ENCODE peak calls at places on chromosomes 3 and 15, in four cellular contexts. Z, G, Y and C are unnamed samples.

GRCh38 chr3:59247402-59247841 is 197.6 kb upstream of the CFAP20DC start:
- DNase-seq in Z (no peak), G (no peak), Y (no peak), C (no peak)

GRCh38 chr3:149536429-149536828 is 61.9 kb downstream of the TM4SF4 start:
- DNase-seq in Z (no peak), G (no peak), Y (peak; percentile 55), C (peak; percentile 65)

GRCh38 chr3:25913179-25913578 is 123.3 kb downstream of the OXSM start:
- DNase-seq in Z (no peak), G (no peak), Y (no peak), C (no peak)

GRCh38 chr3:190382082-190382481 is 5.9 kb upstream of the CLDN16 start:
- DNase-seq in Z (no peak), G (no peak), Y (no peak), C (no peak)

GRCh38 chr15:87032291-87032690 is 952.6 kb downstream of the AGBL1 start:
- DNase-seq in Z (no peak), G (no peak), Y (no peak), C (no peak)

GRCh38 chr3:8457039-8457438 is 44.6 kb upstream of the LMCD1 start:
- DNase-seq in Z (no peak), G (no peak), Y (no peak), C (no peak)

GRCh38 chr15:83848315-83849050 is 194.6 kb downstream of the ADAMTSL3 start:
- DNase-seq in Z (no peak), G (no peak), Y (no peak), C (no peak)

GRCh38 chr3:52512727-52513126 is 17.6 kb downstream of the STAB1 start:
- DNase-seq in Z (no peak), G (no peak), Y (no peak), C (no peak)

GRCh38 chr3:187700249-187700648 is 2.1 kb downstream of the RTP2 start:
- DNase-seq in Z (no peak), G (no peak), Y (no peak), C (no peak)

GRCh38 chr3:110791971-110792370 is 279.6 kb upstream of the NECTIN3 start:
- DNase-seq in Z (no peak), G (no peak), Y (no peak), C (no peak)

DNA sequence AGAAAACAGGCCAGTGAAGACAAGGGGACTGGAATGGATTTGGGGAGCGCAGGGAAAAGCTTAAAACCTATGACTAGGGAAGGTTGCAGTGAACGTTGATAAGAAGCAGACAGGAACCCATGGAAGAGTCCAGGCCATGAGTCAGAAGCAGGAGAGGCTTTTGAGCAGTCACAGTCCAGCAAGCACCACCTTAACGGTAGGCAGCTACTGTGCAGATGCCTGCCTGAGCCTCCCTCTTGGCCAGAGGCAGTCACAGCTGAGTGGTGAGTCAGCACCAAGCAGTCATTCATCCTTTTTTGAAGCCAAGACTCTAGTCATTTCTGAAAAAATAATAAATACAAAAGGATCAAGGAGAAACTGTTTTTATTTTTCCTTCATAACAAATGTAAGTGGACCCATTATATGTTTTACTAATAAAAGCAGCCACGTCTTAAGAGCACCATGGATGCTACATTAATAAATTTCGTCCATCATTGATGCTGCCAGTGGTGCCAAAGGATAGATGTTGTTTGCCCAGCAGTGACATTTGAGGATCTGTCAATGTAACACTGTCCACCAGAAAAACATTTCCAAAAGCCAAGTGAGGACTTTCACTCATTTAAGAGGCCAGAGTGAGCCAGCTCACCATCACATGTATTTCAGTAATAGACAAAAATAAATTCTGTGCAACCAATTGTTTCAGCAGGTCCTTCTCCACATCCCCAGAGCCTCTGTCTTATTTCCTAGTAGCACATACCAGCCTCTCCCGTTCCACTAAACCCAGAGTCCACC is 42.1 kb upstream of the ACTC1 start:
- DNase-seq in Z (no peak), G (no peak), Y (no peak), C (no peak)
- H3K27ac ChIP-seq in Z (no peak overlapping the region), G (no peak overlapping the region), Y (no peak overlapping the region), C (no peak overlapping the region)

DNA sequence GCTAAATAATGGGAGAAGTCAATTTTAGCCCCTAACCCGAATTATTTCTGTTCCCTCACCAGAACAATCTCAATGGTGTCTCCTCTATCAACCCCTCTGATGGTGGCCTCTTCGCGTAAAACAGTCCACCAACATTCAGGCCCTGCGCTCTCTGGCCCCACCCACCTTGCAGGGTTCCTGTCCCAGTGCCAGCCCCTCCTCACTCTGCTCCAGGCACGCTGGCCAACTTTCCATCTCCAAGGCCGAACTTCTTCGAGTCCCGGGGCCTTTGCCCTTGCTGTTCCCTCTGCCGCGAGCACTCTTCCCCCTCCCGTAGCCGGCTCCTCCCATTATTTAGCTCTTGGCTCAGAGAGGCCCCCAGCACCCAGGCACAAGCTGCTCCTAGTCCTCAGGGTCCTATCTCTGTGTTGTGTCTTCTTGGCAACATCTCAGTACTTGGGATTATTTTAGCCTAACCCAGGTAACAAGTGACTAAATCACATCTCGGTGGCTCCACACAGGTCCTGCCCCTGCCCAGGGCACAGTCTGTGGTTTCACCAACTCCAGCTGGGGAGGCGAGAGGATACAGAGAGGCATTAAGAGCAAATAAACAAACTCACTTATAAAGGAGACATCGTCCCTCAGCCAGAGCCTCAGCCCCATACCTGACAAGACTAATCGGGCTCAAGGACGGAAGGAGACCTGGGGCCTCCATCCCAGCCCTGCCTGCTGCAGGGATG is 19.6 kb upstream of the IQSEC1 start:
- DNase-seq in Z (no peak), G (no peak), Y (peak; percentile 93), C (peak; percentile 93)
- H3K27ac ChIP-seq in Z (no peak overlapping the region), G (no peak overlapping the region), Y (peak overlapping the region; percentile 7), C (peak overlapping the region; percentile 35)

GRCh38 chr3:172151610-172152293 is 112.4 kb downstream of the FNDC3B start:
- DNase-seq in Z (no peak), G (no peak), Y (no peak), C (no peak)

GRCh38 chr3:172154768-172155649 is 115.6 kb downstream of the FNDC3B start:
- DNase-seq in Z (no peak), G (no peak), Y (no peak), C (no peak)

GRCh38 chr3:172152294-172152649 is 112.9 kb downstream of the FNDC3B start:
- DNase-seq in Z (no peak), G (no peak), Y (no peak), C (no peak)

GRCh38 chr3:172152869-172153268 is 113.5 kb downstream of the FNDC3B start:
- DNase-seq in Z (no peak), G (no peak), Y (no peak), C (no peak)

GRCh38 chr3:172153335-172153861 is 114.0 kb downstream of the FNDC3B start:
- DNase-seq in Z (peak; percentile 94), G (no peak), Y (peak; percentile 90), C (peak; percentile 96)
- H3K27ac ChIP-seq in Z (peak overlapping the region; percentile 81), G (no peak overlapping the region), Y (peak overlapping the region; percentile 72), C (peak overlapping the region; percentile 87)

GRCh38 chr3:44954289-44954688 is 21.7 kb downstream of the ZDHHC3 start:
- DNase-seq in Z (no peak), G (no peak), Y (no peak), C (no peak)

GRCh38 chr3:44957986-44958385 is 18.0 kb downstream of the ZDHHC3 start:
- DNase-seq in Z (no peak), G (no peak), Y (no peak), C (no peak)

GRCh38 chr3:44952689-44953088 is 23.3 kb downstream of the ZDHHC3 start:
- DNase-seq in Z (no peak), G (no peak), Y (no peak), C (no peak)

GRCh38 chr3:44955917-44956316 is 20.1 kb downstream of the ZDHHC3 start:
- DNase-seq in Z (no peak), G (no peak), Y (no peak), C (no peak)

DNA sequence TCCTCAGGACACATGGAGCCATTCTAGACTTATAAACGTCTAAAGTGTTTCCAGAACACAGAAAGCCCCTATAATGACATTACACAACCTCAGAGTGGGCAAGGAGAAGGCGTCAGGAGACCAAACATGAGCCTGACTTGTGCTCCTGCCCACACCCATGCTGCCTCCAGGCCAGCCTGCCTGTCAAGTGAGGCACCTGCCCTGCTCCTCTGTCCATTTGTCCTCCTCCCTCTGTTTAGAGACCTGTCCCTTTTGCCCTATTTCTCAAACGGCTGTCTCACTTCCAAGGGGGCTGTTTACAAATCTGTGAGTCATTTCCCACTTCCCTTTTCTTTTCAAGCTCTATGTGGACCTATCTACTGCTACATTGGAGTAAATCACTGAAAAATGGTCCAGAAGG is 21.0 kb downstream of the ZDHHC3 start:
- DNase-seq in Z (no peak), G (no peak), Y (no peak), C (no peak)
- H3K27ac ChIP-seq in Z (no peak overlapping the region), G (no peak overlapping the region), Y (no peak overlapping the region), C (no peak overlapping the region)